ENCODE peak calls at places on chromosomes 2 and 18, in eight cellular contexts. P is activated CD8-positive, alpha-beta memory T cell treated with anti-CD3 and anti-CD28 coated beads, Interleukin-2, amount 50 U/mL, for 4 hours; J is Calu3; A is NCI-H1105 treated with DMSO at 0.1 percent for 48 hours; N is activated T-cell treated with anti-CD3 and anti-CD28 coated beads for 4 hours; T is mesothelial cell of epicardium; W is suprapubic skin; L is mesendoderm. Q is an unnamed sample.

GRCh38 chr18:61998335-61998734 is 105.5 kb upstream of the RNF152 start:
- DNase-seq in P (no peak), J (no peak), A (no peak), N (no peak), T (no peak), W (no peak), L (no peak), Q (no peak)

GRCh38 chr2:229090231-229090630 is 180.9 kb downstream of the PID1 start:
- DNase-seq in P (no peak), J (no peak), A (no peak), N (no peak), T (no peak), W (no peak), L (peak; percentile 37), Q (no peak)

GRCh38 chr2:11930211-11930761 is 183.9 kb downstream of the LPIN1 start:
- DNase-seq in P (no peak), J (no peak), A (no peak), N (no peak), T (no peak), W (no peak), L (no peak), Q (no peak)

GRCh38 chr2:75960134-75961009 is 249.7 kb upstream of the GCFC2 start:
- DNase-seq in P (no peak), J (no peak), A (no peak), N (no peak), T (no peak), W (no peak), L (peak; percentile 69), Q (no peak)

GRCh38 chr18:46416706-46417638 is 240.0 kb downstream of the LOXHD1 start:
- DNase-seq in P (no peak), J (no peak), A (no peak), N (no peak), T (no peak), W (peak; percentile 4), L (peak; percentile 85), Q (no peak)

GRCh38 chr2:42761554-42761953 is 2.4 kb downstream of the OXER1 start:
- DNase-seq in P (no peak), J (no peak), A (no peak), N (no peak), T (no peak), W (no peak), L (no peak), Q (no peak)

GRCh38 chr2:118807668-118808428 is 39.6 kb downstream of the EN1 start:
- DNase-seq in P (no peak), J (no peak), A (peak; percentile 56), N (no peak), T (no peak), W (no peak), L (peak; percentile 30), Q (no peak)

GRCh38 chr2:197498937-197499593 is 575 bp downstream of the HSPD1 start:
- DNase-seq in P (peak; percentile 50), J (peak; percentile 36), A (peak; percentile 35), N (peak; percentile 32), T (peak; percentile 30), W (peak; percentile 80), L (peak; percentile 66), Q (peak; percentile 31)

GRCh38 chr18:2715990-2716389 is 60.5 kb downstream of the SMCHD1 start:
- DNase-seq in P (no peak), J (no peak), A (no peak), N (no peak), T (no peak), W (no peak), L (no peak), Q (no peak)

GRCh38 chr2:41782306-41783158 is 265.3 kb upstream of the PKDCC start:
- DNase-seq in P (peak; percentile 16), J (peak; percentile 46), A (peak; percentile 26), N (no peak), T (no peak), W (no peak), L (peak; percentile 34), Q (no peak)

GRCh38 chr2:68040078-68040477 is 22.7 kb downstream of the C1D start:
- DNase-seq in P (no peak), J (no peak), A (no peak), N (no peak), T (no peak), W (no peak), L (no peak), Q (no peak)

GRCh38 chr18:267688-268552 is at the start of gene THOC1:
- DNase-seq in P (peak; percentile 98), J (peak; percentile 92), A (peak; percentile 73), N (peak; percentile 95), T (peak; percentile 82), W (peak; percentile 94), L (peak; percentile 96), Q (peak; percentile 75)

GRCh38 chr2:71748227-71748626 is 294.9 kb downstream of the DYSF start:
- DNase-seq in P (no peak), J (no peak), A (no peak), N (no peak), T (no peak), W (no peak), L (peak; percentile 13), Q (peak; percentile 72)

GRCh38 chr2:7773362-7773973 is 856.3 kb downstream of the RNF144A start:
- DNase-seq in P (no peak), J (peak; percentile 76), A (no peak), N (no peak), T (no peak), W (no peak), L (peak; percentile 18), Q (no peak)

GRCh38 chr2:130865401-130865800 is 28.7 kb downstream of the ARHGEF4 start:
- DNase-seq in P (no peak), J (no peak), A (no peak), N (no peak), T (no peak), W (no peak), L (peak; percentile 40), Q (no peak)

GRCh38 chr2:72668647-72669046 is 157.2 kb downstream of the EXOC6B start:
- DNase-seq in P (no peak), J (no peak), A (no peak), N (no peak), T (no peak), W (no peak), L (no peak), Q (no peak)

GRCh38 chr18:59908790-59909189 is 9.0 kb downstream of the PMAIP1 start:
- DNase-seq in P (no peak), J (no peak), A (no peak), N (no peak), T (no peak), W (no peak), L (no peak), Q (no peak)

GRCh38 chr18:54192900-54193299 is 31.6 kb downstream of the MBD2 start:
- DNase-seq in P (no peak), J (no peak), A (no peak), N (no peak), T (no peak), W (no peak), L (no peak), Q (no peak)

GRCh38 chr2:45009303-45009927 is at the start of gene SIX2:
- DNase-seq in P (no peak), J (peak; percentile 85), A (peak; percentile 88), N (no peak), T (peak; percentile 78), W (peak; percentile 92), L (peak; percentile 98), Q (peak; percentile 98)

GRCh38 chr2:109128048-109128465 is 948 bp upstream of the SH3RF3 start:
- DNase-seq in P (peak; percentile 71), J (peak; percentile 85), A (peak; percentile 66), N (peak; percentile 46), T (peak; percentile 71), W (peak; percentile 82), L (peak; percentile 90), Q (peak; percentile 49)

GRCh38 chr2:20224191-20224715 is 677 bp downstream of the SDC1 start:
- DNase-seq in P (no peak), J (peak; percentile 41), A (peak; percentile 36), N (no peak), T (no peak), W (peak; percentile 65), L (no peak), Q (peak; percentile 41)

GRCh38 chr2:157229572-157229971 is 27.9 kb upstream of the GALNT5 start:
- DNase-seq in P (no peak), J (no peak), A (no peak), N (no peak), T (no peak), W (no peak), L (no peak), Q (no peak)

GRCh38 chr2:68769586-68770270 is 35.1 kb downstream of the ARHGAP25 start:
- DNase-seq in P (no peak), J (no peak), A (no peak), N (no peak), T (no peak), W (no peak), L (peak; percentile 75), Q (no peak)

GRCh38 chr18:56702946-56703345 is 51.8 kb downstream of the WDR7 start:
- DNase-seq in P (no peak), J (peak; percentile 63), A (peak; percentile 54), N (no peak), T (no peak), W (no peak), L (peak; percentile 36), Q (no peak)

GRCh38 chr2:121233486-121234110 is 51.4 kb downstream of the TFCP2L1 start:
- DNase-seq in P (no peak), J (no peak), A (no peak), N (no peak), T (no peak), W (no peak), L (peak; percentile 12), Q (no peak)

GRCh38 chr2:46547223-46548102 is 68.1 kb downstream of the TMEM247 start:
- DNase-seq in P (no peak), J (no peak), A (no peak), N (no peak), T (no peak), W (no peak), L (no peak), Q (no peak)

GRCh38 chr2:157820202-157820601 is 55.9 kb downstream of the ACVR1 start:
- DNase-seq in P (no peak), J (no peak), A (no peak), N (no peak), T (no peak), W (no peak), L (no peak), Q (no peak)

GRCh38 chr18:23528580-23529472 is 25.5 kb downstream of the RMC1 start:
- DNase-seq in P (no peak), J (no peak), A (no peak), N (no peak), T (no peak), W (no peak), L (peak; percentile 15), Q (no peak)

GRCh38 chr2:238720232-238720672 is 127.6 kb upstream of the TWIST2 start:
- DNase-seq in P (no peak), J (peak; percentile 77), A (peak; percentile 29), N (peak; percentile 27), T (no peak), W (no peak), L (peak; percentile 85), Q (peak; percentile 46)

GRCh38 chr2:27754831-27755230 is 16.7 kb upstream of the MRPL33 start:
- DNase-seq in P (no peak), J (no peak), A (no peak), N (no peak), T (no peak), W (no peak), L (no peak), Q (no peak)

GRCh38 chr2:166375205-166375735 is 474 bp downstream of the SCN9A start:
- DNase-seq in P (no peak), J (peak; percentile 6), A (no peak), N (no peak), T (no peak), W (no peak), L (no peak), Q (no peak)

GRCh38 chr2:46382331-46383112 is 85.3 kb downstream of the EPAS1 start:
- DNase-seq in P (no peak), J (no peak), A (no peak), N (no peak), T (no peak), W (no peak), L (no peak), Q (no peak)

GRCh38 chr2:84846041-84846663 is 34.7 kb downstream of the TRABD2A start:
- DNase-seq in P (peak; percentile 48), J (no peak), A (no peak), N (peak; percentile 51), T (no peak), W (no peak), L (no peak), Q (no peak)

GRCh38 chr2:146602383-146602782 is 1242.4 kb upstream of the ACVR2A start:
- DNase-seq in P (no peak), J (no peak), A (no peak), N (no peak), T (no peak), W (no peak), L (peak; percentile 48), Q (no peak)

Q was measured in PC-9.